ENCODE peak calls at places on chromosomes 1 and 21, in eight cellular contexts. J is iris pigment epithelial cell; C is NCI-H2081; Z is GM04503; F is lung; L is tibial artery; R is stimulated activated CD4-positive, alpha-beta T cell treated with anti-CD3 and anti-CD28 coated beads, Interleukin-2, amount 100 ng/mL, for 24 hours; H is activated CD4-positive, CD25-positive, alpha-beta regulatory T cell. Q is an unnamed sample.

GRCh38 chr1:243727503-243728191 is 122.4 kb downstream of the AKT3 start:
- DNase-seq in J (no peak), C (no peak), Z (no peak), F (no peak), L (no peak), R (no peak), H (no peak), Q (no peak)

GRCh38 chr21:38807481-38807880 is 1.8 kb downstream of the ETS2 start:
- DNase-seq in J (peak; percentile 47), C (peak; percentile 84), Z (no peak), F (no peak), L (no peak), R (no peak), H (no peak), Q (no peak)

GRCh38 chr1:53043271-53043670 is 18.7 kb upstream of the PODN start:
- DNase-seq in J (peak; percentile 49), C (no peak), Z (peak; percentile 85), F (no peak), L (no peak), R (no peak), H (no peak), Q (no peak)

GRCh38 chr21:43825936-43826622 is 36.7 kb downstream of the RRP1 start:
- DNase-seq in J (peak; percentile 28), C (no peak), Z (no peak), F (no peak), L (no peak), R (no peak), H (no peak), Q (no peak)

GRCh38 chr1:62437273-62437945 is 560 bp downstream of the USP1 start:
- DNase-seq in J (peak; percentile 31), C (no peak), Z (no peak), F (no peak), L (no peak), R (no peak), H (peak; percentile 40), Q (no peak)

GRCh38 chr1:64482128-64482527 is 12.2 kb downstream of the CACHD1 start:
- DNase-seq in J (no peak), C (no peak), Z (no peak), F (no peak), L (no peak), R (no peak), H (no peak), Q (no peak)

GRCh38 chr21:44018813-44019567 is 6.9 kb downstream of the TRAPPC10 start:
- DNase-seq in J (no peak), C (no peak), Z (no peak), F (no peak), L (no peak), R (no peak), H (no peak), Q (no peak)

GRCh38 chr1:95265106-95265505 is 31.1 kb downstream of the RWDD3 start:
- DNase-seq in J (no peak), C (no peak), Z (no peak), F (no peak), L (no peak), R (no peak), H (no peak), Q (no peak)

GRCh38 chr1:109275706-109276345 is 7.1 kb downstream of the PSRC1 start:
- DNase-seq in J (no peak), C (no peak), Z (no peak), F (no peak), L (no peak), R (no peak), H (no peak), Q (no peak)

GRCh38 chr1:12549460-12550349 is 68.3 kb downstream of the DHRS3 start:
- DNase-seq in J (peak; percentile 97), C (no peak), Z (peak; percentile 76), F (no peak), L (peak; percentile 92), R (peak; percentile 48), H (peak; percentile 11), Q (peak; percentile 84)

GRCh38 chr1:232570007-232570406 is 59.9 kb downstream of the SIPA1L2 start:
- DNase-seq in J (peak; percentile 25), C (no peak), Z (no peak), F (no peak), L (no peak), R (no peak), H (no peak), Q (no peak)

GRCh38 chr1:100130552-100131077 is 2.1 kb downstream of the SASS6 start:
- DNase-seq in J (peak; percentile 65), C (no peak), Z (no peak), F (no peak), L (no peak), R (no peak), H (no peak), Q (no peak)

GRCh38 chr1:43442756-43443155 is 11.0 kb downstream of the HYI start:
- DNase-seq in J (no peak), C (no peak), Z (no peak), F (no peak), L (peak; percentile 11), R (no peak), H (no peak), Q (peak; percentile 64)

GRCh38 chr1:25197235-25197930 is 34.9 kb downstream of the SYF2 start:
- DNase-seq in J (no peak), C (no peak), Z (no peak), F (no peak), L (no peak), R (no peak), H (no peak), Q (no peak)

GRCh38 chr1:204380293-204380831 is 20.6 kb upstream of the PLEKHA6 start:
- DNase-seq in J (no peak), C (no peak), Z (no peak), F (no peak), L (no peak), R (no peak), H (no peak), Q (no peak)

GRCh38 chr1:204673909-204674701 is 11.4 kb downstream of the LRRN2 start:
- DNase-seq in J (no peak), C (peak; percentile 96), Z (no peak), F (no peak), L (no peak), R (no peak), H (no peak), Q (no peak)

GRCh38 chr1:69157046-69157756 is 410.5 kb upstream of the LRRC7 start:
- DNase-seq in J (no peak), C (no peak), Z (no peak), F (no peak), L (no peak), R (no peak), H (no peak), Q (no peak)

GRCh38 chr1:27624467-27625233 is 10.3 kb downstream of the FGR start:
- DNase-seq in J (no peak), C (no peak), Z (no peak), F (no peak), L (no peak), R (no peak), H (no peak), Q (no peak)

GRCh38 chr1:30757196-30757949 is at the start of gene LAPTM5:
- DNase-seq in J (peak; percentile 15), C (no peak), Z (peak; percentile 50), F (peak; percentile 69), L (peak; percentile 56), R (peak; percentile 62), H (peak; percentile 38), Q (peak; percentile 92)

GRCh38 chr1:207754942-207755689 is 3.3 kb downstream of the CD46 start:
- DNase-seq in J (peak; percentile 35), C (no peak), Z (no peak), F (no peak), L (no peak), R (no peak), H (no peak), Q (no peak)

GRCh38 chr21:26572668-26573381 is at the start of gene CYYR1:
- DNase-seq in J (peak; percentile 9), C (peak; percentile 68), Z (no peak), F (no peak), L (no peak), R (no peak), H (no peak), Q (no peak)

GRCh38 chr1:19033926-19034680 is 77.6 kb upstream of the IFFO2 start:
- DNase-seq in J (no peak), C (no peak), Z (peak; percentile 12), F (no peak), L (no peak), R (no peak), H (no peak), Q (peak; percentile 85)

GRCh38 chr1:156356875-156357534 is 12.0 kb upstream of the RHBG start:
- DNase-seq in J (no peak), C (peak; percentile 89), Z (no peak), F (peak; percentile 57), L (no peak), R (peak; percentile 76), H (peak; percentile 51), Q (no peak)

GRCh38 chr1:23980725-23981063 is 567 bp upstream of the SRSF10 start:
- DNase-seq in J (peak; percentile 73), C (no peak), Z (no peak), F (no peak), L (no peak), R (peak; percentile 56), H (no peak), Q (peak; percentile 84)

Q was measured in lower leg skin.